ENCODE peak calls at places on chromosome 16, in eight cellular contexts. T is WERI-Rb-1, B is IMR-90, W is ovary, F is DND-41, G is tibial artery, P is Caco-2, E is transverse colon. R is an unnamed sample.

GRCh38 chr16:69112285-69113129 is 7.1 kb downstream of the HAS3 start:
- DNase-seq in T (peak; percentile 82), B (peak; percentile 25), W (no peak), F (peak; percentile 55), G (no peak), P (peak; percentile 85), E (peak; percentile 64), R (peak; percentile 91)

GRCh38 chr16:84509032-84509950 is 4.8 kb upstream of the MEAK7 start:
- DNase-seq in T (peak; percentile 88), B (no peak), W (peak; percentile 19), F (no peak), G (no peak), P (no peak), E (no peak), R (no peak)

GRCh38 chr16:83113811-83114210 is 487.0 kb downstream of the CDH13 start:
- DNase-seq in T (no peak), B (peak; percentile 68), W (no peak), F (no peak), G (no peak), P (no peak), E (no peak), R (no peak)

GRCh38 chr16:84434800-84435199 is 66.5 kb downstream of the ATP2C2 start:
- DNase-seq in T (no peak), B (no peak), W (no peak), F (no peak), G (no peak), P (peak; percentile 45), E (peak; percentile 74), R (no peak)

GRCh38 chr16:70805787-70806186 is 4.8 kb upstream of the VAC14 start:
- DNase-seq in T (no peak), B (peak; percentile 91), W (no peak), F (no peak), G (no peak), P (no peak), E (no peak), R (no peak)

GRCh38 chr16:20153444-20153843 is 79.8 kb upstream of the GPR139 start:
- DNase-seq in T (no peak), B (no peak), W (no peak), F (no peak), G (no peak), P (no peak), E (no peak), R (no peak)

GRCh38 chr16:27174798-27175197 is 28.5 kb upstream of the KDM8 start:
- DNase-seq in T (no peak), B (peak; percentile 53), W (no peak), F (peak; percentile 40), G (no peak), P (peak; percentile 52), E (no peak), R (no peak)

GRCh38 chr16:80938035-80938927 is 68.4 kb downstream of the CMC2 start:
- DNase-seq in T (no peak), B (peak; percentile 94), W (peak; percentile 34), F (no peak), G (peak; percentile 58), P (peak; percentile 47), E (peak; percentile 15), R (peak; percentile 32)

GRCh38 chr16:74740795-74741304 is 33.8 kb downstream of the FA2H start:
- DNase-seq in T (no peak), B (no peak), W (no peak), F (peak; percentile 40), G (no peak), P (no peak), E (peak; percentile 90), R (peak; percentile 52)

GRCh38 chr16:8126313-8126712 is 464.0 kb downstream of the TMEM114 start:
- DNase-seq in T (no peak), B (no peak), W (no peak), F (no peak), G (no peak), P (no peak), E (no peak), R (no peak)

GRCh38 chr16:48284772-48285409 is 37.6 kb upstream of the ABCC11 start:
- DNase-seq in T (no peak), B (no peak), W (no peak), F (peak; percentile 36), G (no peak), P (no peak), E (no peak), R (no peak)

GRCh38 chr16:66551788-66552287 is 538 bp upstream of the CKLF start:
- DNase-seq in T (no peak), B (no peak), W (no peak), F (no peak), G (no peak), P (no peak), E (no peak), R (no peak)

GRCh38 chr16:57413301-57413730 is 8.7 kb downstream of the CCL17 start:
- DNase-seq in T (no peak), B (no peak), W (no peak), F (no peak), G (no peak), P (no peak), E (no peak), R (no peak)

GRCh38 chr16:67857547-67858233 is 10.2 kb upstream of the CENPT start:
- DNase-seq in T (no peak), B (peak; percentile 92), W (no peak), F (no peak), G (peak; percentile 92), P (peak; percentile 91), E (peak; percentile 75), R (peak; percentile 78)

GRCh38 chr16:75458029-75458428 is 6.5 kb downstream of the TMEM170A start:
- DNase-seq in T (no peak), B (no peak), W (no peak), F (no peak), G (no peak), P (no peak), E (no peak), R (no peak)

GRCh38 chr16:9578459-9578858 is 487.0 kb downstream of the HAPSTR1 start:
- DNase-seq in T (no peak), B (no peak), W (no peak), F (no peak), G (no peak), P (no peak), E (no peak), R (no peak)

GRCh38 chr16:51243836-51244483 is 92.9 kb upstream of the SALL1 start:
- DNase-seq in T (no peak), B (peak; percentile 16), W (no peak), F (no peak), G (no peak), P (peak; percentile 55), E (peak; percentile 29), R (no peak)

GRCh38 chr16:8464979-8465378 is 125.3 kb downstream of the TMEM114 start:
- DNase-seq in T (no peak), B (no peak), W (no peak), F (no peak), G (no peak), P (no peak), E (no peak), R (no peak)

GRCh38 chr16:27428035-27428785 is 26.2 kb downstream of the IL21R start:
- DNase-seq in T (no peak), B (no peak), W (no peak), F (no peak), G (no peak), P (no peak), E (no peak), R (peak; percentile 58)

GRCh38 chr16:53085539-53086450 is 31.0 kb downstream of the CHD9 start:
- DNase-seq in T (no peak), B (no peak), W (no peak), F (no peak), G (peak; percentile 57), P (no peak), E (no peak), R (no peak)

DNA sequence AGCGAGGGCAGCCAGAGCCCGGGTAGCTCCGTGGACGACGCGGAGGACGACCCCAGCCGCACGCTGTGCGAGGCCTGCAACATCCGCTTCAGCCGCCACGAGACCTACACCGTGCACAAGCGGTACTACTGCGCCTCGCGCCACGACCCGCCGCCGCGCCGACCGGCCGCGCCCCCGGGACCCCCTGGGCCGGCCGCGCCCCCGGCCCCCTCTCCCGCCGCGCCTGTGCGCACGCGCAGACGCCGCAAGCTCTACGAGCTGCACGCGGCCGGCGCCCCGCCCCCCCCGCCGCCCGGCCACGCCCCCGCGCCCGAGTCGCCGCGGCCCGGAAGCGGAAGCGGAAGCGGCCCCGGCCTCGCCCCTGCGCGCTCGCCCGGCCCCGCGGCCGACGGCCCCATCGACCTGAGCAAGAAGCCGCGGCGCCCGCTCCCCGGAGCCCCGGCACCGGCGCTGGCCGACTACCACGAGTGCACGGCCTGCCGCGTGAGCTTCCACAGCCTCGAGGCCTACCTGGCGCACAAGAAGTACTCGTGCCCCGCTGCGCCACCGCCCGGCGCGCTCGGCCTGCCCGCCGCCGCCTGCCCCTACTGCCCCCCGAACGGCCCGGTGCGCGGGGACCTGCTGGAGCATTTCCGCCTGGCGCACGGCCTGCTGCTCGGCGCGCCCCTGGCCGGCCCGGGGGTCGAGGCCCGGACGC is 36.1 kb upstream of the ZC3H18 start:
- DNase-seq in T (peak; percentile 45), B (peak; percentile 45), W (peak; percentile 86), F (peak; percentile 77), G (peak; percentile 48), P (no peak), E (peak; percentile 84), R (peak; percentile 99)
- H3K4me3 ChIP-seq in T (peak overlapping the region; percentile 36), B (peak overlapping the region; percentile 98), W (peak overlapping the region; percentile 65), F (peak overlapping the region; percentile 68), G (peak overlapping the region; percentile 87), P (no peak overlapping the region), E (peak overlapping the region; percentile 81), R (peak overlapping the region; percentile 76)

GRCh38 chr16:1581804-1582203 is 30.1 kb downstream of the IFT140 start:
- DNase-seq in T (no peak), B (no peak), W (no peak), F (no peak), G (no peak), P (no peak), E (no peak), R (no peak)
- H3K27me3 ChIP-seq in T (no peaks in the 10 kb centered on the region), B (no peaks in the 10 kb centered on the region), W (no peaks in the 10 kb centered on the region), F (no peaks in the 10 kb centered on the region), G (no peaks in the 10 kb centered on the region), P (no peaks in the 10 kb centered on the region), E (no peaks in the 10 kb centered on the region), R (no peaks in the 10 kb centered on the region)

GRCh38 chr16:72788269-72788809 is 259.6 kb downstream of the ZFHX3 start:
- DNase-seq in T (no peak), B (no peak), W (no peak), F (no peak), G (no peak), P (no peak), E (no peak), R (no peak)
- H3K4me3 ChIP-seq in T (no peak overlapping the region), B (peak overlapping the region; percentile 76), W (peak overlapping the region; percentile 55), F (no peak overlapping the region), G (peak overlapping the region; percentile 58), P (no peak overlapping the region), E (no peak overlapping the region), R (no peak overlapping the region)

DNA sequence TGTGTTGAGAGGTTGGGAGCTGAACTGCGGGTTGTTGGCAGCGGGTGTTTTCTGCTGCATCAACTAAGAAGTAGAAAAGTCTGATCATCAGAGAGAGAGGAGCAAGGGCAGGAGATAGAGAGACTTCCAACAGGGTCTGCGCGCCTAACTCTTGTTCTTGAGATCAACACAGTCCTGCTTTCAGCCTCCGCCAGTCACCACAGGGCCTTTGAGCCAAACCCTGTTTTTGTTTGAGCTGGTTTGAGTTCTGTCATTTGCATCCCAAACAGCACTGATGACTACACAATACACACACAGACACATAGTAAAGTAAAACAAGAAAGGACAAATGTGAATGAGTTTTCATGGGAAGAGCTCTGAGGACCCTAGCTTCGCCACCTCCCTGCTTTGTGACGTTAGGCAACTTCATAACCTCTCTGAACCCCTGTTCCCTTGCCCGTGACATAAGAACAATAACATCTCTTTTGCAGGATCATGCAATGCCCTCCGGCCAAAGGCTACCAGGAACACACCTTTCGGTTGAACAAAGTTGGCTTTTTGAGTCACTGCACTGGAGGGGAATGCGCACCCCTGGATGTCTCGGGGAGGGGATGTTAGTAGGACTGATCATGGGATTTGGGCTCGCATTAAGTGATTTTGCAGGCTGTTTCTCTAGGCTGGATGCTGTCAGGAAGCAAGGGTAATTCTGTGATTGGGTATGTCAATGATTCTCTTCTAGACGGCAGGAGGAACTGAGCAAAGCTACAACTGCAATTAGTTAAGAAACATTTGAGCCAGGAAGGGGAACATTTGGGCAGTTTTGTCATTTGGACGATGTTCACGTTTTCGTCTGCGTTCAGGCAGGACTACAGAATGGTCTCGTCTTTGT is 92.3 kb downstream of the C16orf78 start:
- DNase-seq in T (no peak), B (no peak), W (no peak), F (peak; percentile 17), G (no peak), P (no peak), E (no peak), R (peak; percentile 25)
- H3K27me3 ChIP-seq in T (no peaks in the 10 kb centered on the region), B (peaks cover 6% of the 10 kb centered on the region), W (no peaks in the 10 kb centered on the region), F (no peaks in the 10 kb centered on the region), G (peaks cover 30% of the 10 kb centered on the region), P (no peaks in the 10 kb centered on the region), E (peaks cover 31% of the 10 kb centered on the region), R (peaks cover 11% of the 10 kb centered on the region)